ENCODE peak calls at places on chromosomes 4 and X, in seven cellular contexts. X is HepG2, W is GM12891, P is GM12878, V is SK-N-SH, H is K562, U is H1. M is an unnamed sample.

GRCh38 chrX:10327651-10328050 is 170.9 kb downstream of the CLCN4 start:
- DNase-seq in H (no peak), V (no peak), W (no peak), X (peak), P (no peak), U (peak), M (no peak)

GRCh38 chr4:108375434-108375833 is 206.7 kb upstream of the LEF1 start:
- DNase-seq in H (no peak), P (no peak), W (no peak), X (no peak), U (no peak), V (no peak), M (no peak)

GRCh38 chr4:93659629-93660028 is 168.9 kb upstream of the ATOH1 start:
- DNase-seq in U (no peak), P (no peak), V (no peak), W (no peak), H (no peak), X (no peak), M (no peak)

GRCh38 chr4:18934197-18934596 is 912.6 kb upstream of the LCORL start:
- DNase-seq in P (no peak), X (no peak), H (no peak), U (no peak), V (peak), W (no peak), M (no peak)

GRCh38 chr4:67549123-67549522 is 3.8 kb upstream of the CENPC start:
- DNase-seq in U (no peak), P (no peak), X (peak), H (no peak), V (peak), W (no peak), M (no peak)

GRCh38 chr4:170374770-170375169 is 285.0 kb upstream of the AADAT start:
- DNase-seq in H (peak), W (peak), V (peak), U (peak), P (no peak), X (peak), M (peak)

GRCh38 chrX:6021316-6022091 is 207.2 kb downstream of the NLGN4X start:
- DNase-seq in X (peak), V (peak), H (no peak), U (no peak), W (peak), P (no peak), M (peak)

GRCh38 chrX:24100713-24101112 is 46.0 kb downstream of the EIF2S3 start:
- DNase-seq in V (no peak), P (no peak), H (no peak), X (no peak), W (no peak), U (no peak), M (no peak)

GRCh38 chrX:12332786-12333347 is 194.6 kb downstream of the FRMPD4 start:
- DNase-seq in X (no peak), P (no peak), V (no peak), H (no peak), U (no peak), W (no peak), M (no peak)

GRCh38 chr4:123986268-123986798 is 589.7 kb downstream of the SPRY1 start:
- DNase-seq in X (no peak), V (no peak), P (no peak), W (no peak), U (no peak), H (no peak), M (no peak)

GRCh38 chrX:69503228-69503834 is 795 bp upstream of the NALF2 start:
- DNase-seq in P (no peak), U (no peak), H (no peak), W (no peak), V (peak), X (peak), M (no peak)
- TF ChIP-seq TAF1 in P (no peak), U (no peak), H (no peak), W (no peak), V (no peak), X (no peak), M (no peak)

DNA sequence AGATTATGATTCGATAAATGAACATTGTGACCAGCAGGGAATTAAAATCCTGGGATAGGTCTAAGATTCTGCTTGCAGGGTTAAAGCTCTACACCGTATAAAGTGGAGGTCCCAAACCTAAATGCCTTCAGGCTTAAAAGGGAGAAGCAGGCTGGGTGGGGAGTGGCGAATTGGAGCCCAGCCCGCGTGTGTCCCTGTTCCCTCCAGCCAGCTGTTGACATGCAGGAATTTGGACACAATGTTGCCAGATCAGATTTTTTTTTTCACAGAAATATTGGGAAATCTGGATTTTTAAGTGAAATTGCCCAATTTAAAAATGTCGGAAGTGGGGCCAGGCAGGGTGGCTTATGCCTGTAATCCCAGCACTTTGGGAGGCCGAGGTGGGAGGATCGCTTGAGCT is 60.5 kb downstream of the ELF4 start:
- DNase-seq in U (no peak), W (no peak), V (no peak), P (no peak), X (no peak), H (no peak), M (no peak)
- TF ChIP-seq TAF1 in U (no peak), W (no peak), V (no peak), P (no peak), X (no peak), H (no peak), M (no peak)

DNA sequence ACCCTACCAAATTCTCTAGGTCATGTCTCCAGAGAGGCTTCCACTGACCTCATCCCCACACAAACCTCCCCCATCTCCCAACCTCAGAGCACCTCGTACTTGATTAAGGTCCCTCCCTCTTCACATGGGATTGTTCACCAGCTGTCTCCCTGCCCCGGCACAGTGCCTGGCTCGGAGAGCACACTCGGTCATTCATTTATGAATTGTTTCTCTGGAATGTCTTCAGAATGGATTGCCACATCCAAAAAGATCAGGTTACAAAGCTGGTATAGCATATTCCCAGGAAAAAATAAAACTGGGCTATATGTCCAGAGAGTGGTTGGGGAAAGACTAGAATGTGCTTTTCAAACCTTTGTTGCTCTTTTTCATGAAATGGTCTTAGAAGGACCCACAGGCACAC is 21.6 kb downstream of the JAKMIP1 start:
- DNase-seq in X (no peak), V (no peak), U (no peak), H (no peak), W (no peak), P (no peak), M (no peak)
- TF ChIP-seq TAF1 in X (no peak), V (no peak), U (no peak), H (no peak), W (no peak), P (no peak), M (no peak)

DNA sequence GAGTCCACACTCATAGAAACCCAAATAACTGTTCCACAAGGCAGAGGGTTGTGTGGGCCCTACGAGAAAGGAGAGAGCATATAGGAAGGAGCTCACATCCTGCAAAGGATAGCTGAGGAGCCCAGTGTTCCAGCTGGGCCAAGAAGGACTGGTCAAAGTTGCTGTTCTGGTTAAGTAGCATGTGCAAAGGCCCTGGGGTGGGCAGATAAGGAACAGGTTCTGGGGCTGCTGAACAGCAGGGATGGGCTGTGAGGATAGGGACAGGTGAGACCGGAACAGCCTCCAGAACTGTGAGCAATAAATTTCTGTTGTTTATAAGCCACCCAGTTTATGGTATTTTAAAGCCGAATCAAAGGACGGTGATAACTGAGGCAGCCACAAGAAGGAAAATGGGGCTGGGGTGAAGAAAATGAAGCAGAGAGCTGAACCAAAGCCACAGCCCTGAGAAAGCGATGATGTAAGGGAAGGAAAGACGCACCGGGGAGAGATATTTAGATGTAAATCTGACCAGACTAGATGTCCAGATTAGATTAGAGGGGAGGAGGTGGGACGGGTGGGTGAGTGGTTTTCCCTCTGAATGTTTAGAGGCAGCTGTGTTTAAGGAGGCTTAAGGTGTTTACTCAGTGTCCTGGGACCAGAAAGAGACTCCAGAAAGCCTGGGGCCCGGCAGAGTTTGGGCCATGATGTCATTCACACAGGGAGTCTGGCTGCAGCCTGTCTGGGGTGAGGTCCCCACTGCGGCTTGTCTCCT is 180.8 kb upstream of the BCOR start:
- DNase-seq in P (no peak), V (no peak), H (no peak), U (no peak), W (no peak), X (no peak), M (no peak)
- TF ChIP-seq TAF1 in P (no peak), V (no peak), H (no peak), U (no peak), W (no peak), X (no peak), M (no peak)

DNA sequence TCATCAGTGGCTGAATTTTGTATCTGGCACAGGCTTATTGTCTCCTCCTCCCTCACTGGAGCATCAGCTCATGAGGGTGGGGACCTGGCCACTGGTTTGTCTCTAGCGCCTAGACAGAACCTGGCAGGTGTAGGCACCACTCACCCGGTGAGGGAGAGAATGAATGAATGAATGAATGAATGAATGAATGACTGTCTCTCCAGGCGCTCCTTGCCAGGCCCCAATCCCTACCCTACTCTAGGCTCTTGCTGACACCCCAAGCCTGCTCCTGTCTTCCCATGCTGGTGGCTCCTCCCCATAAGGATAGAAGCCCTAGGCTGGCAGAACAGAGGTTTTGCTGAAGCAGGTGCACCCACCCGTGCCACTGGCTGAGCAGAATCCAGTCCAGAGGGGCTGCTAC is 41.3 kb upstream of the GRPEL1 start:
- DNase-seq in H (no peak), U (no peak), P (no peak), X (no peak), V (no peak), W (no peak), M (no peak)
- TF ChIP-seq TAF1 in H (no peak), U (no peak), P (no peak), X (no peak), V (no peak), W (no peak), M (no peak)

GRCh38 chr4:105767579-105767978 is 59.0 kb downstream of the GSTCD start:
- DNase-seq in W (no peak), X (peak), U (no peak), V (no peak), P (no peak), H (no peak), M (no peak)
- TF ChIP-seq TAF1 in W (no peak), X (no peak), U (no peak), V (no peak), P (no peak), H (no peak), M (no peak)

DNA sequence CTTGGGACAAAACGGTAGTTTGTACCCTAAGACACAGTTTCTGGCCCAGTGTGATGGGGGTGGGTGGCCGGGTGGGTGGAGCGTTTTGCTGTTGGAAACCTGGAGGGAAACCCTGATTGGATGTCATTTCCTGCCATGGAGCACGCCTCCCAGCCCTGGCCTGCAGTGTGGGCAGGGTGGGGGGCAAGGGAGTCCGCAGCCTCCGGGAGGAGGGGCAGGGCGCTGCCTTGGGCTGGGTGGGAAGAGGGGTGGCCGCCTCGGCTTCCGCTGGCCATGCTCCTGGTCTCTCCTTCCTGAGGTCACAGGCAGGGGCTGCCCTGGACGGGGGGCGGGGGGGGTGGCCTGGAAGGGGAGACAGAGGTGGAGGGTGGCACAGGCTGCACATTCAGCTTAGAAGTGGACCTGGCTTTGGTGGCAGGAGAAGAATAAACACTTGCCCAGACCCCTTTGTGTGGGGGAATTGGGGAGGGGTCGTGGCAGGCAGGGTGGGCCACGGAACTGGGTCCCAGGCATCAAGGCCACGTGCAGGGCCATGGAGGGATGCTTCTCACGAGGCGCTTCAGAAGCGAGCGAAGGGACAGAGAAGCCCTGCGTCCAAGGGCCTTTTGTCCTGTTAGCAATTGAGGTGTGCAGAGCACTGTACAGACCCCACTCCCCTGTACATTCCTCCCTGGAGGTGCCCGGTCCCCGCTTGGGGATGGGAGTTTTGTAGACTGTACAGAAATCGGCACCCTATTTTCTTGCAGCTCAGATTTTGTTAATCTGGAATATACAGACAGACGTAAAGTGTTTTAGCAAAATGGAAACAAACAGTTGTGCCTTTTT is 6.2 kb downstream of the NAT8L start:
- DNase-seq in W (no peak), U (no peak), V (peak), P (no peak), X (no peak), H (no peak), M (no peak)
- TF ChIP-seq TAF1 in W (no peak), U (no peak), V (no peak), P (no peak), X (no peak), H (no peak), M (no peak)

DNA sequence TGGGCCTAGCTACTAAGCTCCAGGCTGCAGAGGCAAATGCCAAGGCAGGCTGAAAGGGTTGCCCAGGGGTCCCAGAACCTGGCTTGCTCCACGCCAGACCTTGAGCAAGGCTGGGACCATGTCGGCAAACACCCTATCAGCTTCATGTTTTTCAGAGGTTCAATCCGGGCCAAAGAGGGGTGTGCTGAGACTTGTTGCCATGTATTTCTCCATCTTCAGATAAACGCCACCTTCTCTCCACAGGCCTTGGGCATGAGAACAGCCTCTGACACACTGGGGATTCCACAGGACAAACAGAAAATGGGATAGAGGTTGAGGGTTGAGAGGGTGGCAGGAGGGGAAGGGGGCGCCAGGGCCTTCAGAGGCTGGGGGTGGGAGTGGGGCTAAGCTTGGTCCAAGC is 8.6 kb downstream of the PJA1 start:
- DNase-seq in W (no peak), H (no peak), U (no peak), P (no peak), V (peak), X (no peak), M (no peak)
- TF ChIP-seq TAF1 in W (no peak), H (no peak), U (no peak), P (no peak), V (no peak), X (no peak), M (no peak)

GRCh38 chr4:133131829-133132485 is 17.1 kb upstream of the PCDH10 start:
- DNase-seq in U (no peak), H (no peak), X (no peak), W (no peak), V (no peak), P (no peak), M (no peak)

GRCh38 chr4:133124746-133125145 is 24.3 kb upstream of the PCDH10 start:
- DNase-seq in H (no peak), X (no peak), U (no peak), W (no peak), P (no peak), V (no peak), M (no peak)

GRCh38 chr4:133129237-133129636 is 19.9 kb upstream of the PCDH10 start:
- DNase-seq in V (no peak), U (no peak), H (no peak), X (no peak), P (no peak), W (no peak), M (no peak)

GRCh38 chr4:133130171-133130570 is 18.9 kb upstream of the PCDH10 start:
- DNase-seq in V (no peak), X (no peak), U (no peak), H (no peak), P (no peak), W (no peak), M (no peak)
- TF ChIP-seq TAF1 in V (no peak), X (no peak), U (no peak), H (no peak), P (no peak), W (no peak), M (no peak)